ENCODE peak calls at places on chromosomes 7 and 10, in nine cellular contexts. N, G, C, L, T, U, H, W and X are unnamed samples.

GRCh38 chr10:84946984-84947383 is 618.6 kb downstream of the CCSER2 start:
- DNase-seq in N (no peak), G (no peak), C (no peak), L (no peak), T (no peak), U (no peak), H (no peak), W (no peak), X (no peak)

GRCh38 chr10:36187382-36188042 is 545.4 kb upstream of the FZD8 start:
- DNase-seq in N (no peak), G (no peak), C (no peak), L (no peak), T (no peak), U (no peak), H (no peak), W (no peak), X (no peak)

GRCh38 chr10:96512997-96513685 is 585 bp downstream of the TLL2 start:
- DNase-seq in N (peak), G (no peak), C (no peak), L (peak), T (no peak), U (no peak), H (no peak), W (peak), X (peak)

GRCh38 chr10:11279286-11279685 is 261.6 kb downstream of the CELF2 start:
- DNase-seq in N (no peak), G (no peak), C (no peak), L (no peak), T (no peak), U (no peak), H (no peak), W (no peak), X (no peak)

GRCh38 chr7:129911790-129912189 is 41.0 kb downstream of the UBE2H start:
- DNase-seq in N (no peak), G (no peak), C (no peak), L (no peak), T (peak), U (no peak), H (no peak), W (no peak), X (no peak)

GRCh38 chr10:96913910-96914309 is 81.8 kb downstream of the LCOR start:
- DNase-seq in N (no peak), G (no peak), C (no peak), L (no peak), T (no peak), U (no peak), H (no peak), W (no peak), X (no peak)

GRCh38 chr10:60446855-60447254 is 57.2 kb upstream of the ANK3 start:
- DNase-seq in N (no peak), G (no peak), C (no peak), L (no peak), T (peak), U (no peak), H (peak), W (peak), X (peak)

GRCh38 chr10:104648421-104648820 is 7.3 kb downstream of the SORCS3 start:
- DNase-seq in N (no peak), G (no peak), C (no peak), L (no peak), T (no peak), U (no peak), H (peak), W (no peak), X (no peak)

GRCh38 chr10:119469325-119469707 is 73.2 kb downstream of the RGS10 start:
- DNase-seq in N (no peak), G (no peak), C (no peak), L (no peak), T (peak), U (no peak), H (no peak), W (no peak), X (no peak)

GRCh38 chr10:75530337-75530736 is 98.9 kb downstream of the LRMDA start:
- DNase-seq in N (no peak), G (no peak), C (no peak), L (peak), T (peak), U (no peak), H (peak), W (no peak), X (peak)

GRCh38 chr10:7915923-7916322 is 97.6 kb downstream of the TAF3 start:
- DNase-seq in N (no peak), G (no peak), C (no peak), L (peak), T (peak), U (no peak), H (no peak), W (peak), X (peak)

GRCh38 chr7:74256446-74257408 is 2.5 kb upstream of the RFC2 start:
- DNase-seq in N (no peak), G (no peak), C (no peak), L (peak), T (no peak), U (no peak), H (no peak), W (peak), X (peak)

GRCh38 chr7:29896685-29897411 is 90.5 kb downstream of the WIPF3 start:
- DNase-seq in N (no peak), G (no peak), C (no peak), L (no peak), T (no peak), U (no peak), H (no peak), W (no peak), X (no peak)

GRCh38 chr10:97584060-97584797 is at the start of gene HOGA1:
- DNase-seq in N (peak), G (no peak), C (no peak), L (peak), T (peak), U (no peak), H (peak), W (peak), X (peak)

GRCh38 chr7:50356212-50356944 is 51.9 kb downstream of the IKZF1 start:
- DNase-seq in N (no peak), G (no peak), C (no peak), L (no peak), T (no peak), U (no peak), H (no peak), W (no peak), X (no peak)

GRCh38 chr7:41326616-41327015 is 376.3 kb downstream of the INHBA start:
- DNase-seq in N (no peak), G (no peak), C (no peak), L (no peak), T (no peak), U (no peak), H (no peak), W (no peak), X (no peak)

GRCh38 chr7:29375641-29376562 is 181.3 kb downstream of the CHN2 start:
- DNase-seq in N (no peak), G (peak), C (no peak), L (no peak), T (peak), U (peak), H (peak), W (no peak), X (no peak)

GRCh38 chr7:50409856-50410468 is 40.2 kb downstream of the FIGNL1 start:
- DNase-seq in N (no peak), G (no peak), C (no peak), L (no peak), T (no peak), U (peak), H (no peak), W (no peak), X (no peak)

GRCh38 chr7:77570330-77571011 is 33.4 kb downstream of the PTPN12 start:
- DNase-seq in N (no peak), G (no peak), C (no peak), L (peak), T (peak), U (no peak), H (peak), W (peak), X (peak)

GRCh38 chr10:49569031-49569765 is 30.3 kb upstream of the ERCC6 start:
- DNase-seq in N (no peak), G (no peak), C (no peak), L (peak), T (peak), U (no peak), H (no peak), W (peak), X (peak)

GRCh38 chr10:114043532-114044250 is at the start of gene ADRB1:
- DNase-seq in N (peak), G (peak), C (no peak), L (peak), T (peak), U (peak), H (no peak), W (no peak), X (peak)

GRCh38 chr10:43421519-43421918 is 12.5 kb upstream of the HNRNPF start:
- DNase-seq in N (no peak), G (no peak), C (no peak), L (no peak), T (no peak), U (no peak), H (no peak), W (peak), X (no peak)

DNA sequence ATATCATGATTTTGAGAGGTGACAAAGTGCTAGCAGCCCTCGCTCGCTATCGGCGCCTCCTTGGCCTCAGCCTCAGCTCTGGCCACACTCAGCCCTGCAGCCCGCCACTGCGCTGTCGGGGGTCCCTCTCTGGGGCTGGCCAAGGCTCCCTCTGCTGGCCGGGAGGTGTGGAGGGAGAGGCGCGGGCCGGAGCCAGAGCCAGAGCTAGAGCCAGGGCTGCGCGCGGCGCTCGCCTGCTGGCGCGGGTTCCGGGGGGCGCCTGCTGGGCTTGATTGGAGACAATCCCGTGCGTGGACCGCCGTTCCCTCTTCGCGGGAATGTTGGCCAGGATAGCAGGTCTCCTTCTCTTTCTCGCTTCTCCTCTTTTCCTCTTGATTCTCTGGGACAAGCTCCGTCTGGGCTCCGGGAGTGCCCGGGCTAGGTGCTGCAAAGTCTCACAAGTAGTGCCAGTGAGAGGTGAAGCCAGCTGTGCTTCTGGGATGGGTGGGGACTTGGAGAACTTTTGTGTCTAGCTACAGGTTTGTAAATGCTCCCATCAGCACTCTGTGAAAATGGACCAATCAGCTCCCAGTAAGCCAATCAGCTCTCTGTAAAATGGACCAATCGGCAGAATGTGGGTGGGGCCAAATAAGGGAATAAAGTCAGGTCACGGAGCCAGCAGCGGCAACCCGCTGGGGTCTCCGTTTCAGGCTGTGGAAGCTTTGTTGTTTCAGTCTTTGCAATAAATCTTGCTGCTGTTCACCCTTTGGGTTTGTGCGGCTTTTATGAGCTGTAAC is 43.4 kb upstream of the ELMO1 start:
- DNase-seq in N (no peak), G (no peak), C (no peak), L (no peak), T (no peak), U (no peak), H (no peak), W (no peak), X (no peak)
- TF ChIP-seq CTCF in N (no peak), G (no peak), C (no peak), L (no peak), T (no peak), U (no peak), H (no peak), W (no peak), X (no peak)

DNA sequence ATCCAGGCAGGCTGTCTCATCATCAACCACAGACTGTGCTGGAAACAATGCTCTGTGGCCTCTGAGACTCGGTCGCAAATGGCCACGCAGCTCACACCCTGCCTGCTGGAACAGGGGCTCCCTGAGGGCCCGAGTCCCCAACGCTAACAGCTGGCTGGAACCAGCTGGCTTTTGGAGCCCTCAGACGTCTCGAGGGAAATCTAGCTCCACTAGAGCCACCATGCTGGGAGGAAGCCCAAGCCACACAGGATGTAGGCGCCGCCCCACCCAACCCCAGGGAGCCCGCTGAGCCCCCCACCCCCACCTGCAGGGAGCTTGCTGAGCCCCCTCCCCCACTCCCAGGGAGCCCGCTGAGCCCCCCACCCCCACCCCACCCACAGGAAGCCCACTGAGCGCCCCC is 21.4 kb upstream of the PDGFA start:
- DNase-seq in N (no peak), G (no peak), C (no peak), L (no peak), T (no peak), U (no peak), H (no peak), W (no peak), X (no peak)
- H3K4me3 ChIP-seq in N (no peak), G (no peak), C (no peak), L (no peak), T (no peak), U (no peak), H (no peak), W (no peak), X (no peak)

GRCh38 chr7:96778263-96778662 is 68.6 kb upstream of the SEM1 start:
- DNase-seq in N (peak), G (no peak), C (no peak), L (no peak), T (peak), U (no peak), H (no peak), W (no peak), X (no peak)
- TF ChIP-seq CTCF in N (peak), G (no peak), C (no peak), L (no peak), T (peak), U (no peak), H (peak), W (no peak), X (no peak)

DNA sequence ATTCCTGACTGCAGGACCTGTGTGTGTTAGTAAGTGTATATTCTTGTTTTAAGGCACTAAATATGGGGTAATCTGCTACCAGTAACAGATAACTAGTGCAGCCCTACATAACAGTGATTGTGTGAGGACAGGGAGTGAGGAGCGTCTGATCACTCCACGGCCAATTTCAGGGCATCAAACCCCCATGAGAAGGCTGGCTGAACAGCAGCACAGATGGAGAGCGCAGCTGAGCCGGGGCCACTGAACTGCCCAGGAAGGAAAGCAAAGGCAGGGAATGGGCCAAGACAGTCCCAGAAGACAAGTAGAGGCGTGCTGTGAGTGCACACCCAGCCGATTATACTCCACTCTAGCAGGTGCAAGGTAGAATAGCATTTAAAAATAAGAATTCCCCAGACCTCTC is 157.1 kb upstream of the CHST15 start:
- DNase-seq in N (no peak), G (peak), C (no peak), L (no peak), T (no peak), U (peak), H (no peak), W (no peak), X (no peak)
- H3K4me3 ChIP-seq in N (no peak), G (no peak), C (no peak), L (no peak), T (no peak), U (no peak), H (no peak), W (no peak), X (no peak)

GRCh38 chr7:16912540-16912939 is 30.8 kb upstream of the AGR3 start:
- DNase-seq in N (no peak), G (no peak), C (no peak), L (no peak), T (no peak), U (no peak), H (no peak), W (no peak), X (no peak)
- TF ChIP-seq CTCF in N (no peak), G (no peak), C (no peak), L (no peak), T (no peak), U (no peak), H (no peak), W (no peak), X (no peak)